ENCODE peak calls at places on chromosomes 4 and X, in seven cellular contexts. N is germinal center; V is breast epithelium; Z is NCI-H1694; E is fibroblast of pulmonary artery; F is SJCRH30; P is stimulated activated CD8-positive, alpha-beta memory T cell treated with anti-CD3 and anti-CD28 coated beads, Interleukin-7, amount 100 ng/mL, for 1 hour. C is an unnamed sample.

GRCh38 chrX:23515028-23515427 is 152.3 kb upstream of the PRDX4 start:
- DNase-seq in N (no peak), V (no peak), Z (no peak), E (no peak), F (no peak), P (no peak), C (no peak)

GRCh38 chrX:108322243-108322642 is 116.0 kb downstream of the COL4A6 start:
- DNase-seq in N (no peak), V (no peak), Z (no peak), E (no peak), F (no peak), P (no peak), C (no peak)

GRCh38 chr4:108830509-108831244 is 67.8 kb upstream of the ETNPPL start:
- DNase-seq in N (no peak), V (no peak), Z (no peak), E (peak), F (peak), P (no peak), C (no peak)

GRCh38 chr4:24970191-24970590 is 57.3 kb upstream of the CCDC149 start:
- DNase-seq in N (no peak), V (no peak), Z (no peak), E (no peak), F (no peak), P (no peak), C (no peak)

GRCh38 chr4:89397464-89397863 is 89.9 kb upstream of the GPRIN3 start:
- DNase-seq in N (no peak), V (no peak), Z (no peak), E (no peak), F (no peak), P (no peak), C (no peak)

GRCh38 chr4:104393649-104394048 is 101.0 kb downstream of the CXXC4 start:
- DNase-seq in N (no peak), V (no peak), Z (no peak), E (no peak), F (no peak), P (no peak), C (no peak)

GRCh38 chr4:38154251-38154650 is 194.1 kb downstream of the PTTG2 start:
- DNase-seq in N (no peak), V (no peak), Z (no peak), E (no peak), F (peak), P (no peak), C (no peak)

GRCh38 chrX:112043997-112044396 is 38.6 kb downstream of the TRPC5 start:
- DNase-seq in N (no peak), V (no peak), Z (peak), E (peak), F (peak), P (no peak), C (no peak)

GRCh38 chrX:8916697-8917096 is 115.5 kb upstream of the FAM9A start:
- DNase-seq in N (no peak), V (no peak), Z (no peak), E (no peak), F (no peak), P (no peak), C (no peak)

GRCh38 chr4:15805583-15806517 is 27.7 kb downstream of the CD38 start:
- DNase-seq in N (peak), V (no peak), Z (peak), E (peak), F (peak), P (no peak), C (no peak)

GRCh38 chr4:77819409-77819835 is 254 bp upstream of the CNOT6L start:
- DNase-seq in N (peak), V (no peak), Z (no peak), E (peak), F (no peak), P (no peak), C (no peak)

GRCh38 chr4:22670953-22671352 is 21.8 kb upstream of the GBA3 start:
- DNase-seq in N (no peak), V (no peak), Z (no peak), E (peak), F (no peak), P (no peak), C (no peak)

GRCh38 chrX:52558140-52558539 is 41.3 kb upstream of the XAGE1B start:
- DNase-seq in N (no peak), V (no peak), Z (no peak), E (no peak), F (no peak), P (no peak), C (no peak)

GRCh38 chr4:6443035-6444023 is 29.1 kb downstream of the PPP2R2C start:
- DNase-seq in N (no peak), V (no peak), Z (peak), E (no peak), F (no peak), P (no peak), C (no peak)

GRCh38 chrX:12948495-12948894 is 26.4 kb upstream of the TMSB4X start:
- DNase-seq in N (no peak), V (no peak), Z (no peak), E (no peak), F (no peak), P (no peak), C (no peak)

GRCh38 chrX:95058815-95059214 is 1384.8 kb downstream of the FAM133A start:
- DNase-seq in N (no peak), V (no peak), Z (no peak), E (peak), F (no peak), P (no peak), C (no peak)

GRCh38 chrX:17831255-17831654 is 29.8 kb downstream of the RAI2 start:
- DNase-seq in N (no peak), V (no peak), Z (no peak), E (no peak), F (no peak), P (no peak), C (no peak)

GRCh38 chrX:77276742-77277141 is 170.4 kb upstream of the FGF16 start:
- DNase-seq in N (no peak), V (no peak), Z (no peak), E (no peak), F (no peak), P (no peak), C (no peak)

GRCh38 chr4:89273741-89274141 is 33.9 kb downstream of the GPRIN3 start:
- DNase-seq in N (no peak), V (no peak), Z (no peak), E (no peak), F (no peak), P (no peak), C (no peak)

GRCh38 chr4:107561481-107561880 is 158.6 kb downstream of the PAPSS1 start:
- DNase-seq in N (no peak), V (no peak), Z (no peak), E (peak), F (no peak), P (no peak), C (no peak)

GRCh38 chr4:7898385-7898784 is 41.3 kb downstream of the AFAP1 start:
- DNase-seq in N (no peak), V (no peak), Z (no peak), E (no peak), F (no peak), P (no peak), C (no peak)

GRCh38 chrX:57285001-57285400 is 1.5 kb upstream of the FAAH2 start:
- DNase-seq in N (no peak), V (no peak), Z (no peak), E (no peak), F (no peak), P (no peak), C (no peak)

GRCh38 chrX:71577682-71578081 is 555 bp upstream of the GCNA start:
- DNase-seq in N (no peak), V (no peak), Z (no peak), E (no peak), F (no peak), P (no peak), C (no peak)

GRCh38 chr4:67581913-67582312 is 23.4 kb downstream of the STAP1 start:
- DNase-seq in N (no peak), V (no peak), Z (no peak), E (no peak), F (no peak), P (no peak), C (no peak)

GRCh38 chr4:79413486-79413885 is 5.5 kb upstream of the GK2 start:
- DNase-seq in N (no peak), V (no peak), Z (peak), E (no peak), F (no peak), P (no peak), C (no peak)

GRCh38 chr4:24091632-24092240 is 201.9 kb upstream of the PPARGC1A start:
- DNase-seq in N (no peak), V (no peak), Z (no peak), E (peak), F (no peak), P (no peak), C (no peak)

GRCh38 chr4:73103799-73104503 is 34.4 kb upstream of the COX18 start:
- DNase-seq in N (no peak), V (no peak), Z (no peak), E (peak), F (no peak), P (no peak), C (no peak)

GRCh38 chr4:153440475-153440874 is 25.7 kb upstream of the TMEM131L start:
- DNase-seq in N (peak), V (no peak), Z (no peak), E (no peak), F (no peak), P (no peak), C (no peak)

GRCh38 chr4:121269001-121269400 is 104.9 kb upstream of the TNIP3 start:
- DNase-seq in N (no peak), V (no peak), Z (no peak), E (no peak), F (no peak), P (no peak), C (no peak)

GRCh38 chr4:19945979-19946380 is 305.7 kb upstream of the SLIT2 start:
- DNase-seq in N (no peak), V (no peak), Z (no peak), E (peak), F (peak), P (no peak), C (no peak)

GRCh38 chr4:15354358-15354757 is 73.5 kb upstream of the C1QTNF7 start:
- DNase-seq in N (no peak), V (no peak), Z (no peak), E (no peak), F (no peak), P (no peak), C (no peak)

GRCh38 chr4:25810016-25810415 is 52.8 kb downstream of the SEL1L3 start:
- DNase-seq in N (no peak), V (no peak), Z (no peak), E (no peak), F (no peak), P (no peak), C (no peak)

GRCh38 chrX:149510386-149510785 is 5.3 kb upstream of the IDS start:
- DNase-seq in N (no peak), V (no peak), Z (no peak), E (peak), F (no peak), P (no peak), C (no peak)

GRCh38 chr4:25817059-25817681 is 45.6 kb downstream of the SEL1L3 start:
- DNase-seq in N (no peak), V (no peak), Z (no peak), E (peak), F (no peak), P (no peak), C (no peak)

GRCh38 chr4:154152546-154152945 is 339.1 kb downstream of the DCHS2 start:
- DNase-seq in N (no peak), V (no peak), Z (no peak), E (no peak), F (no peak), P (no peak), C (no peak)

GRCh38 chr4:1577818-1578217 is 106.3 kb downstream of the FAM53A start:
- DNase-seq in N (no peak), V (no peak), Z (no peak), E (no peak), F (no peak), P (no peak), C (no peak)

GRCh38 chr4:174763454-174764104 is 65.5 kb downstream of the GLRA3 start:
- DNase-seq in N (no peak), V (no peak), Z (no peak), E (no peak), F (no peak), P (no peak), C (no peak)

GRCh38 chr4:181525641-181526040 is 717.6 kb upstream of the TENM3 start:
- DNase-seq in N (no peak), V (no peak), Z (no peak), E (no peak), F (peak), P (no peak), C (no peak)

GRCh38 chrX:50407976-50408375 is 62.6 kb downstream of the DGKK start:
- DNase-seq in N (no peak), V (no peak), Z (no peak), E (no peak), F (no peak), P (no peak), C (no peak)

C was measured in GOT3.